ENCODE peak calls at places on chromosomes 11 and 22, in nine cellular contexts. One of them, this sample, is unnamed.

GRCh38 chr11:41660585-41660984 is 201.1 kb upstream of the LRRC4C start:
- DNase-seq in fibroblast of lung: no peak
- DNase-seq in posterior vena cava: no peak
- DNase-seq in amniotic stem cell: no peak
- DNase-seq in RKO: no peak
- DNase-seq in naive thymus-derived CD8-positive, alpha-beta T cell: no peak
- DNase-seq in BJ: no peak
- DNase-seq in bronchial epithelial cell: no peak
- DNase-seq in HS-27A: no peak
- DNase-seq in this sample: no peak

GRCh38 chr22:21762712-21763581 is 27.4 kb upstream of the YPEL1 start:
- DNase-seq in amniotic stem cell: no peak
- DNase-seq in fibroblast of lung: no peak
- DNase-seq in HS-27A: no peak
- DNase-seq in RKO: no peak
- DNase-seq in naive thymus-derived CD8-positive, alpha-beta T cell: no peak
- DNase-seq in bronchial epithelial cell: no peak
- DNase-seq in BJ: no peak
- DNase-seq in posterior vena cava: peak; percentile 56
- DNase-seq in this sample: peak; percentile 70

GRCh38 chr11:9001736-9002135 is 2.1 kb downstream of the NRIP3 start:
- DNase-seq in HS-27A: peak; percentile 59
- DNase-seq in RKO: peak; percentile 99
- DNase-seq in amniotic stem cell: peak; percentile 51
- DNase-seq in BJ: no peak
- DNase-seq in fibroblast of lung: peak; percentile 68
- DNase-seq in naive thymus-derived CD8-positive, alpha-beta T cell: no peak
- DNase-seq in posterior vena cava: no peak
- DNase-seq in bronchial epithelial cell: peak; percentile 97
- DNase-seq in this sample: no peak

GRCh38 chr22:26658671-26659478 is 1.5 kb downstream of the MIAT start:
- DNase-seq in posterior vena cava: peak; percentile 83
- DNase-seq in RKO: peak; percentile 96
- DNase-seq in BJ: peak; percentile 76
- DNase-seq in naive thymus-derived CD8-positive, alpha-beta T cell: peak; percentile 49
- DNase-seq in amniotic stem cell: peak; percentile 82
- DNase-seq in fibroblast of lung: peak; percentile 87
- DNase-seq in bronchial epithelial cell: peak; percentile 96
- DNase-seq in HS-27A: peak; percentile 77
- DNase-seq in this sample: peak; percentile 77

GRCh38 chr11:98307827-98308491 is 712.8 kb upstream of the CNTN5 start:
- DNase-seq in fibroblast of lung: no peak
- DNase-seq in posterior vena cava: no peak
- DNase-seq in BJ: no peak
- DNase-seq in bronchial epithelial cell: no peak
- DNase-seq in HS-27A: no peak
- DNase-seq in naive thymus-derived CD8-positive, alpha-beta T cell: no peak
- DNase-seq in amniotic stem cell: no peak
- DNase-seq in RKO: no peak
- DNase-seq in this sample: no peak

GRCh38 chr11:8032122-8032521 is 45.0 kb downstream of the EIF3F start:
- DNase-seq in RKO: no peak
- DNase-seq in bronchial epithelial cell: no peak
- DNase-seq in naive thymus-derived CD8-positive, alpha-beta T cell: no peak
- DNase-seq in amniotic stem cell: no peak
- DNase-seq in fibroblast of lung: no peak
- DNase-seq in posterior vena cava: no peak
- DNase-seq in HS-27A: no peak
- DNase-seq in BJ: no peak
- DNase-seq in this sample: no peak

GRCh38 chr11:6746086-6746618 is 25.6 kb downstream of the OR2AG2 start:
- DNase-seq in fibroblast of lung: no peak
- DNase-seq in naive thymus-derived CD8-positive, alpha-beta T cell: peak; percentile 59
- DNase-seq in BJ: no peak
- DNase-seq in posterior vena cava: no peak
- DNase-seq in bronchial epithelial cell: no peak
- DNase-seq in RKO: no peak
- DNase-seq in HS-27A: no peak
- DNase-seq in amniotic stem cell: no peak
- DNase-seq in this sample: peak; percentile 44

GRCh38 chr11:133945087-133945974 is 11.4 kb downstream of the IGSF9B start:
- DNase-seq in fibroblast of lung: no peak
- DNase-seq in bronchial epithelial cell: peak; percentile 7
- DNase-seq in naive thymus-derived CD8-positive, alpha-beta T cell: peak; percentile 78
- DNase-seq in RKO: no peak
- DNase-seq in posterior vena cava: no peak
- DNase-seq in HS-27A: no peak
- DNase-seq in BJ: no peak
- DNase-seq in amniotic stem cell: no peak
- DNase-seq in this sample: no peak

GRCh38 chr22:27306771-27307170 is 494.8 kb downstream of the MN1 start:
- DNase-seq in naive thymus-derived CD8-positive, alpha-beta T cell: no peak
- DNase-seq in BJ: no peak
- DNase-seq in fibroblast of lung: no peak
- DNase-seq in amniotic stem cell: no peak
- DNase-seq in bronchial epithelial cell: no peak
- DNase-seq in posterior vena cava: no peak
- DNase-seq in RKO: no peak
- DNase-seq in HS-27A: no peak
- DNase-seq in this sample: no peak

GRCh38 chr11:46541593-46542371 is 52.0 kb downstream of the AMBRA1 start:
- DNase-seq in fibroblast of lung: no peak
- DNase-seq in RKO: no peak
- DNase-seq in HS-27A: no peak
- DNase-seq in bronchial epithelial cell: no peak
- DNase-seq in posterior vena cava: no peak
- DNase-seq in amniotic stem cell: no peak
- DNase-seq in naive thymus-derived CD8-positive, alpha-beta T cell: no peak
- DNase-seq in BJ: no peak
- DNase-seq in this sample: no peak

GRCh38 chr11:57913713-57914704 is 109.7 kb upstream of the OR9Q1 start:
- DNase-seq in bronchial epithelial cell: no peak
- DNase-seq in RKO: no peak
- DNase-seq in BJ: no peak
- DNase-seq in posterior vena cava: no peak
- DNase-seq in amniotic stem cell: no peak
- DNase-seq in naive thymus-derived CD8-positive, alpha-beta T cell: no peak
- DNase-seq in HS-27A: no peak
- DNase-seq in fibroblast of lung: no peak
- DNase-seq in this sample: no peak

GRCh38 chr11:20249313-20249873 is 89.1 kb upstream of the DBX1 start:
- DNase-seq in fibroblast of lung: no peak
- DNase-seq in posterior vena cava: no peak
- DNase-seq in BJ: no peak
- DNase-seq in bronchial epithelial cell: no peak
- DNase-seq in HS-27A: no peak
- DNase-seq in amniotic stem cell: no peak
- DNase-seq in RKO: no peak
- DNase-seq in naive thymus-derived CD8-positive, alpha-beta T cell: no peak
- DNase-seq in this sample: no peak

This sample was measured in GM10248.